ENCODE peak calls at places on chromosomes 3 and 15, in four cellular contexts. A is mammary epithelial cell, G is hepatocyte, M is neural progenitor cell. F is an unnamed sample.

GRCh38 chr15:77144028-77144427 is 73.1 kb upstream of the TSPAN3 start:
- DNase-seq in G (no peak), M (no peak), A (peak), F (peak)

GRCh38 chr15:29795610-29796009 is 26.7 kb downstream of the TJP1 start:
- DNase-seq in G (no peak), A (no peak), M (no peak), F (no peak)

GRCh38 chr3:160635213-160635612 is 41.7 kb upstream of the ARL14 start:
- DNase-seq in M (no peak), G (no peak), A (no peak), F (no peak)

GRCh38 chr3:17581421-17582080 is 160.9 kb downstream of the TBC1D5 start:
- DNase-seq in A (peak), M (no peak), G (no peak), F (peak)

GRCh38 chr15:31294067-31294466 is 32.6 kb upstream of the KLF13 start:
- DNase-seq in G (no peak), M (no peak), A (no peak), F (no peak)

GRCh38 chr15:92880796-92881569 is 19.1 kb upstream of the CHD2 start:
- DNase-seq in G (peak), M (peak), A (no peak), F (peak)

GRCh38 chr3:165192610-165193192 is 3.5 kb downstream of the SLITRK3 start:
- DNase-seq in M (peak), G (no peak), A (no peak), F (no peak)

GRCh38 chr15:88450125-88450798 is 16.9 kb downstream of the MRPL46 start:
- DNase-seq in G (peak), M (peak), A (peak), F (peak)

GRCh38 chr3:136042608-136043221 is 77.2 kb downstream of the PPP2R3A start:
- DNase-seq in G (peak), A (peak), M (peak), F (peak)

GRCh38 chr3:131075632-131076328 is 49.1 kb downstream of the NEK11 start:
- DNase-seq in M (no peak), G (no peak), A (no peak), F (no peak)

GRCh38 chr15:76310470-76311070 is 699 bp downstream of the ETFA start:
- DNase-seq in G (peak), A (no peak), M (peak), F (peak)

GRCh38 chr3:41434781-41435180 is 235.5 kb downstream of the CTNNB1 start:
- DNase-seq in A (peak), G (no peak), M (no peak), F (peak)

GRCh38 chr3:182925330-182925943 is 54.9 kb downstream of the DCUN1D1 start:
- DNase-seq in M (no peak), G (no peak), A (peak), F (peak)

GRCh38 chr3:111069974-111070751 is 1.5 kb upstream of the NECTIN3 start:
- DNase-seq in M (peak), A (no peak), G (peak), F (peak)

GRCh38 chr15:70289191-70289955 is 191.7 kb upstream of the TLE3 start:
- DNase-seq in M (peak), A (no peak), G (peak), F (peak)

GRCh38 chr3:29899011-29899410 is 618.1 kb downstream of the RBMS3 start:
- DNase-seq in A (no peak), G (no peak), M (no peak), F (no peak)

GRCh38 chr3:155664922-155665695 is 79.8 kb downstream of the PLCH1 start:
- DNase-seq in M (peak), G (peak), A (peak), F (peak)

GRCh38 chr3:26236511-26236910 is 386.1 kb upstream of the LRRC3B start:
- DNase-seq in M (no peak), A (no peak), G (no peak), F (no peak)

GRCh38 chr3:8741581-8742355 is 8.2 kb downstream of the CAV3 start:
- DNase-seq in A (peak), G (peak), M (peak), F (peak)

GRCh38 chr3:55497250-55497649 is 10.1 kb upstream of the WNT5A start:
- DNase-seq in M (no peak), G (no peak), A (no peak), F (no peak)

GRCh38 chr15:41105348-41106334 is 10.4 kb downstream of the INO80 start:
- DNase-seq in G (no peak), M (no peak), A (no peak), F (peak)

GRCh38 chr3:54968546-54969172 is 40.8 kb upstream of the LRTM1 start:
- DNase-seq in G (no peak), M (peak), A (no peak), F (peak)

GRCh38 chr3:17322106-17322793 is 420.2 kb downstream of the TBC1D5 start:
- DNase-seq in G (no peak), A (no peak), M (no peak), F (no peak)

GRCh38 chr15:40445411-40446055 is 4.8 kb downstream of the BAHD1 start:
- DNase-seq in M (no peak), A (no peak), G (peak), F (peak)

GRCh38 chr3:99997293-99997692 is 117.0 kb downstream of the FILIP1L start:
- DNase-seq in M (no peak), A (no peak), G (no peak), F (no peak)

DNA sequence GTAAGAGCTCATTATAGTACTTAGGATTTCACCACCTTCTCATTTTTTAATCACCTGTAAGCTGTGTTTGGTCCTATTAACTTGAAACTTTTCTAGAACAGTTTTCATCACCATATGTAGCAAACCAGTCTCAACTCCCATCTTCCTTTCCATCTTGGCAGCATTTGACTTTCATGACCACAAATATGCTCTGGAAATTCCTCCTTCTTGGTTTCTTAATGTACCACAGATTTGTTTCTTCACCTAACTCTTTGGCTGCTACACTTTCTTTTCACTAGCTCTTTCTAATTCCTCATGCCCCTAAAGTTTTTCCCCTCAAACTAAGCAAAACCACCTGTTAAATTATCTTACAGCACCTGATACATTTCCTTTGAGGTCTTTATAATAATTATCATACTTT is 13.2 kb upstream of the NMB start:
- DNase-seq in G (no peak), A (peak), M (no peak), F (peak)
- H3K4me2 ChIP-seq in G (no peak), A (peak), M (no peak), F (peak)

GRCh38 chr3:129126726-129127280 is 5.2 kb upstream of the RAB43 start:
- DNase-seq in M (no peak), G (no peak), A (no peak), F (no peak)
- H3K4me2 ChIP-seq in M (no peak), G (no peak), A (no peak), F (no peak)

GRCh38 chr3:133842158-133842557 is 36.5 kb downstream of the SRPRB start:
- DNase-seq in A (no peak), M (no peak), G (no peak), F (no peak)

GRCh38 chr3:133840055-133840737 is 34.6 kb downstream of the SRPRB start:
- DNase-seq in G (no peak), M (no peak), A (no peak), F (no peak)

GRCh38 chr3:133840767-133841166 is 35.2 kb downstream of the SRPRB start:
- DNase-seq in M (no peak), A (no peak), G (no peak), F (no peak)

GRCh38 chr3:133838916-133839800 is 33.5 kb downstream of the SRPRB start:
- DNase-seq in A (no peak), M (no peak), G (no peak), F (no peak)

GRCh38 chr3:133841196-133841595 is 35.6 kb downstream of the SRPRB start:
- DNase-seq in M (no peak), A (no peak), G (no peak), F (no peak)
- H3K4me2 ChIP-seq in M (no peak), A (no peak), G (no peak), F (no peak)

DNA sequence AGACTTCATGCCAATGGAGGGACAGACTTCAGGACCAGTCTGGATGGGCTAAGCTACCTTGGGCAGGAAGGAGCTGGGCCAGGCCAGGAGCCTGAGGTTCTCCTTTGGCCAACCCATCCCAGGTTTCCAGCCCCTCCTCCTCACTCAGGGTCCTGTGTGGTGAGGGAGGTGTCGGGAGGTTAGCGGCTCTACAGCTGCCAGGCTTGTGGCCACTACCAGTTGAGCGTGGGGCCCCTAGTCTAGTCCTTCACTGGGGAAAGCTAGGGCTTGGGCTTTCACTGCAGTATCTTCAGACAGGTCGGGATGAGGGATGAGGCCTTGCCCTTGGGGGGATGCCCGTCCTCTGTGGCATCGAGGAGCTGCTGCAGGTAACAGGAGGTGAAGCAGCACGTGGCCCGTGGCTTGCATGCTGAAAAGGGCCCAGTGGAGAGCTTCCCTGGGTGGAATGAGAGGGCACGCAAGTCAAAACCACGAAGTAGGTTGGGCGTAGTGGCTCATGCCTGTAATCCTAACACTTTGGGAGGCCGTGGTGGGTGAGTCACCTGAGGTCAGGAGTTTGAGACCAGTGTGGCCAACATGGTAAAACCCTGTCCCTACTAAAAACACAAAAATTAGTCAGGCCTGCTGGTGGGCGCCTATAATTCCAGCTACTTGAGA is 8.5 kb upstream of the FANCD2 start:
- DNase-seq in M (no peak), G (no peak), A (peak), F (peak)
- H3K4me2 ChIP-seq in M (no peak), G (no peak), A (no peak), F (peak)